ENCODE peak calls at places on chromosomes 5 and 9, in five cellular contexts. N is cerebellar cortex, S is retinal pigment epithelial cell, F is AG10803, E is HuH-7. P is an unnamed sample.

GRCh38 chr5:135999396-136000139 is 29.2 kb upstream of the TGFBI start:
- DNase-seq in N (no peak), S (peak), F (peak), E (no peak), P (no peak)

GRCh38 chr9:93123561-93124283 is 10.3 kb downstream of the NINJ1 start:
- DNase-seq in N (no peak), S (no peak), F (no peak), E (no peak), P (peak)

GRCh38 chr5:17314907-17315471 is 97.6 kb downstream of the BASP1 start:
- DNase-seq in N (no peak), S (no peak), F (peak), E (no peak), P (no peak)

GRCh38 chr9:90893706-90894105 is 92.1 kb downstream of the SYK start:
- DNase-seq in N (no peak), S (no peak), F (no peak), E (no peak), P (no peak)

GRCh38 chr5:14123974-14124482 is 19.1 kb upstream of the TRIO start:
- DNase-seq in N (no peak), S (no peak), F (no peak), E (no peak), P (no peak)

GRCh38 chr5:73205309-73205708 is 32.3 kb downstream of the TMEM174 start:
- DNase-seq in N (no peak), S (no peak), F (no peak), E (no peak), P (no peak)

GRCh38 chr5:141647851-141648250 is 3.4 kb downstream of the FCHSD1 start:
- DNase-seq in N (no peak), S (no peak), F (no peak), E (no peak), P (no peak)

GRCh38 chr5:32462618-32463017 is 18.1 kb upstream of the ZFR start:
- DNase-seq in N (no peak), S (no peak), F (peak), E (no peak), P (no peak)

GRCh38 chr5:54985301-54986268 is at the start of gene ESM1:
- DNase-seq in N (no peak), S (no peak), F (peak), E (peak), P (no peak)

GRCh38 chr5:79872309-79872708 is 118.8 kb downstream of the MTX3 start:
- DNase-seq in N (no peak), S (no peak), F (no peak), E (no peak), P (no peak)

GRCh38 chr5:124841829-124842712 is 95.6 kb upstream of the ZNF608 start:
- DNase-seq in N (no peak), S (no peak), F (no peak), E (no peak), P (no peak)

GRCh38 chr5:42598311-42598710 is 158.3 kb upstream of the CCDC152 start:
- DNase-seq in N (no peak), S (no peak), F (no peak), E (no peak), P (no peak)

GRCh38 chr9:112755675-112756074 is 5.1 kb downstream of the SNX30 start:
- DNase-seq in N (peak), S (no peak), F (no peak), E (no peak), P (no peak)

GRCh38 chr9:131142160-131142559 is 16.8 kb downstream of the NUP214 start:
- DNase-seq in N (no peak), S (no peak), F (no peak), E (no peak), P (no peak)

GRCh38 chr9:88023001-88023400 is 48.7 kb upstream of the CDK20 start:
- DNase-seq in N (no peak), S (no peak), F (no peak), E (no peak), P (no peak)

GRCh38 chr5:12614608-12615007 is 710.4 kb upstream of the CTNND2 start:
- DNase-seq in N (no peak), S (no peak), F (no peak), E (no peak), P (no peak)

GRCh38 chr9:137804908-137805356 is 72.7 kb upstream of the CACNA1B start:
- DNase-seq in N (no peak), S (no peak), F (peak), E (no peak), P (no peak)

GRCh38 chr5:3356016-3356415 is 239.6 kb upstream of the IRX1 start:
- DNase-seq in N (no peak), S (no peak), F (no peak), E (no peak), P (no peak)

GRCh38 chr9:127608104-127608966 is 3.7 kb upstream of the STXBP1 start:
- DNase-seq in N (peak), S (no peak), F (no peak), E (peak), P (peak)

GRCh38 chr5:180343110-180343845 is 9.9 kb downstream of the GFPT2 start:
- DNase-seq in N (peak), S (no peak), F (peak), E (no peak), P (no peak)

P was measured in transverse colon.